ENCODE peak calls at places on chromosomes 12 and 14, in four cellular contexts. One of them, this sample, is unnamed.

GRCh38 chr12:6280672-6281071 is 29.8 kb upstream of the PLEKHG6 start:
- DNase-seq in mesendoderm: no peak
- DNase-seq in transverse colon: no peak
- DNase-seq in Panc1: no peak
- DNase-seq in this sample: no peak

GRCh38 chr12:30792648-30793499 is 38.1 kb upstream of the CAPRIN2 start:
- DNase-seq in mesendoderm: peak; percentile 56
- DNase-seq in Panc1: peak; percentile 83
- DNase-seq in transverse colon: no peak
- DNase-seq in this sample: no peak

GRCh38 chr12:67352682-67353081 is 83.5 kb downstream of the CAND1 start:
- DNase-seq in mesendoderm: no peak
- DNase-seq in transverse colon: no peak
- DNase-seq in Panc1: no peak
- DNase-seq in this sample: no peak

GRCh38 chr14:106586098-106586704 is 1059.8 kb downstream of the TMEM121 start:
- DNase-seq in mesendoderm: no peak
- DNase-seq in Panc1: peak; percentile 18
- DNase-seq in transverse colon: peak; percentile 58
- DNase-seq in this sample: no peak

GRCh38 chr12:43692064-43692463 is 66.5 kb downstream of the PUS7L start:
- DNase-seq in transverse colon: no peak
- DNase-seq in mesendoderm: peak; percentile 45
- DNase-seq in Panc1: no peak
- DNase-seq in this sample: no peak

GRCh38 chr12:26787125-26787495 is 45.9 kb downstream of the ITPR2 start:
- DNase-seq in transverse colon: no peak
- DNase-seq in mesendoderm: peak; percentile 39
- DNase-seq in Panc1: no peak
- DNase-seq in this sample: peak; percentile 11

GRCh38 chr12:56836800-56837663 is 73.9 kb downstream of the HSD17B6 start:
- DNase-seq in transverse colon: no peak
- DNase-seq in mesendoderm: no peak
- DNase-seq in Panc1: no peak
- DNase-seq in this sample: no peak

GRCh38 chr12:4478933-4479332 is 33.3 kb upstream of the FGF6 start:
- DNase-seq in mesendoderm: peak; percentile 6
- DNase-seq in transverse colon: no peak
- DNase-seq in Panc1: no peak
- DNase-seq in this sample: no peak

GRCh38 chr12:20369164-20370000 is 1.0 kb downstream of the PDE3A start:
- DNase-seq in Panc1: no peak
- DNase-seq in mesendoderm: peak; percentile 78
- DNase-seq in transverse colon: peak; percentile 84
- DNase-seq in this sample: peak; percentile 81

GRCh38 chr14:22588419-22589095 is 467 bp downstream of the DAD1 start:
- DNase-seq in transverse colon: no peak
- DNase-seq in mesendoderm: no peak
- DNase-seq in Panc1: no peak
- DNase-seq in this sample: no peak

GRCh38 chr12:32761716-32762115 is 6.0 kb upstream of the YARS2 start:
- DNase-seq in Panc1: no peak
- DNase-seq in transverse colon: no peak
- DNase-seq in mesendoderm: no peak
- DNase-seq in this sample: no peak

GRCh38 chr12:16027012-16027411 is 115.9 kb downstream of the DERA start:
- DNase-seq in Panc1: no peak
- DNase-seq in mesendoderm: no peak
- DNase-seq in transverse colon: no peak
- DNase-seq in this sample: no peak

GRCh38 chr12:32605326-32606095 is 73.6 kb upstream of the DNM1L start:
- DNase-seq in Panc1: no peak
- DNase-seq in transverse colon: no peak
- DNase-seq in mesendoderm: peak; percentile 38
- DNase-seq in this sample: peak; percentile 13

GRCh38 chr14:93964820-93965286 is 11.5 kb downstream of the ASB2 start:
- DNase-seq in mesendoderm: no peak
- DNase-seq in Panc1: no peak
- DNase-seq in transverse colon: no peak
- DNase-seq in this sample: no peak

GRCh38 chr14:88590173-88590572 is 27.3 kb downstream of the ZC3H14 start:
- DNase-seq in Panc1: no peak
- DNase-seq in transverse colon: no peak
- DNase-seq in mesendoderm: no peak
- DNase-seq in this sample: no peak

GRCh38 chr12:19035552-19035951 is 94.0 kb upstream of the PLEKHA5 start:
- DNase-seq in transverse colon: no peak
- DNase-seq in mesendoderm: no peak
- DNase-seq in Panc1: no peak
- DNase-seq in this sample: no peak

GRCh38 chr12:49776413-49776812 is 35.1 kb downstream of the TMBIM6 start:
- DNase-seq in Panc1: peak; percentile 64
- DNase-seq in transverse colon: peak; percentile 59
- DNase-seq in mesendoderm: peak; percentile 87
- DNase-seq in this sample: peak; percentile 85

GRCh38 chr12:13173537-13173936 is 23.0 kb upstream of the EMP1 start:
- DNase-seq in transverse colon: peak; percentile 41
- DNase-seq in Panc1: no peak
- DNase-seq in mesendoderm: peak; percentile 65
- DNase-seq in this sample: peak; percentile 80

GRCh38 chr12:46089414-46090162 is 99.2 kb upstream of the SCAF11 start:
- DNase-seq in transverse colon: no peak
- DNase-seq in mesendoderm: no peak
- DNase-seq in Panc1: no peak
- DNase-seq in this sample: no peak

GRCh38 chr14:62378057-62378456 is 615.8 kb downstream of the SNAPC1 start:
- DNase-seq in Panc1: no peak
- DNase-seq in transverse colon: no peak
- DNase-seq in mesendoderm: no peak
- DNase-seq in this sample: no peak

GRCh38 chr14:85250369-85250768 is 279.6 kb upstream of the FLRT2 start:
- DNase-seq in Panc1: no peak
- DNase-seq in transverse colon: no peak
- DNase-seq in mesendoderm: peak; percentile 90
- DNase-seq in this sample: peak; percentile 48

GRCh38 chr14:80645667-80646413 is 295.7 kb downstream of the CEP128 start:
- DNase-seq in Panc1: no peak
- DNase-seq in mesendoderm: no peak
- DNase-seq in transverse colon: no peak
- DNase-seq in this sample: no peak

GRCh38 chr14:32211068-32211404 is 8.0 kb upstream of the RNU6-8 start:
- DNase-seq in transverse colon: no peak
- DNase-seq in Panc1: no peak
- DNase-seq in mesendoderm: no peak
- DNase-seq in this sample: no peak

GRCh38 chr12:99498756-99499155 is 148.8 kb upstream of the GARIN6 start:
- DNase-seq in Panc1: no peak
- DNase-seq in mesendoderm: peak; percentile 94
- DNase-seq in transverse colon: no peak
- DNase-seq in this sample: no peak

GRCh38 chr12:8513203-8513602 is at the start of gene CLEC4D:
- DNase-seq in transverse colon: no peak
- DNase-seq in mesendoderm: no peak
- DNase-seq in Panc1: no peak
- DNase-seq in this sample: no peak
- H3K4me1 ChIP-seq in transverse colon: no peaks in the 10 kb centered on the region
- H3K4me1 ChIP-seq in mesendoderm: peaks cover 4% of the 10 kb centered on the region
- H3K4me1 ChIP-seq in Panc1: no peaks in the 10 kb centered on the region
- H3K4me1 ChIP-seq in this sample: no peaks in the 10 kb centered on the region

GRCh38 chr12:53622724-53623123 is 3.5 kb downstream of the ATF7 start:
- DNase-seq in transverse colon: no peak
- DNase-seq in mesendoderm: no peak
- DNase-seq in Panc1: no peak
- DNase-seq in this sample: no peak

GRCh38 chr12:53623986-53624385 is 2.2 kb downstream of the ATF7 start:
- DNase-seq in Panc1: no peak
- DNase-seq in mesendoderm: no peak
- DNase-seq in transverse colon: no peak
- DNase-seq in this sample: no peak

GRCh38 chr12:53624956-53625355 is 1.2 kb downstream of the ATF7 start:
- DNase-seq in mesendoderm: no peak
- DNase-seq in transverse colon: no peak
- DNase-seq in Panc1: no peak
- DNase-seq in this sample: no peak

GRCh38 chr12:53624453-53624852 is 1.7 kb downstream of the ATF7 start:
- DNase-seq in mesendoderm: no peak
- DNase-seq in transverse colon: no peak
- DNase-seq in Panc1: no peak
- DNase-seq in this sample: peak; percentile 10

DNA sequence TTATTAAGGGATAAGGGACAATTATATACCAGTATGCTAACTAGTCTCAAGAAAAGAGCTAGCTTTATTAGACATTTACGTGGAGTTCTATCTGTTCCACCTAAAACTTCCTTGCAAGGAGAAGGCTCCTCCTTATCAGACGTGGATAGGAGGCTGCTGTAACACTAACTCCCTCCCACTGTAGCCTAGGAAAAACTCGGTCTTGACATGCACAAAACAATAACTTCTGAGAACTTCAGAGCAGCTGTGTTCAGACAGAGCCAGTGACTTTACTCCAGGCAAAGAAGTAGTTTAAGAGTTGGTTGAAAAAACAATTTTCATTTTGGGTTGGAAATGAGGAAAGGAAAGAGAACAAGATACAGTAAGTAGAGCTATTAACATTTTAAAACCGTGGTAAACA is 2.7 kb downstream of the ATF7 start:
- DNase-seq in transverse colon: no peak
- DNase-seq in mesendoderm: no peak
- DNase-seq in Panc1: no peak
- DNase-seq in this sample: peak; percentile 46
- H3K4me3 ChIP-seq in transverse colon: no peak overlapping the region
- H3K4me3 ChIP-seq in mesendoderm: no peak overlapping the region
- H3K4me3 ChIP-seq in Panc1: peak overlapping the region; percentile 78
- H3K4me3 ChIP-seq in this sample: peak overlapping the region; percentile 43

DNA sequence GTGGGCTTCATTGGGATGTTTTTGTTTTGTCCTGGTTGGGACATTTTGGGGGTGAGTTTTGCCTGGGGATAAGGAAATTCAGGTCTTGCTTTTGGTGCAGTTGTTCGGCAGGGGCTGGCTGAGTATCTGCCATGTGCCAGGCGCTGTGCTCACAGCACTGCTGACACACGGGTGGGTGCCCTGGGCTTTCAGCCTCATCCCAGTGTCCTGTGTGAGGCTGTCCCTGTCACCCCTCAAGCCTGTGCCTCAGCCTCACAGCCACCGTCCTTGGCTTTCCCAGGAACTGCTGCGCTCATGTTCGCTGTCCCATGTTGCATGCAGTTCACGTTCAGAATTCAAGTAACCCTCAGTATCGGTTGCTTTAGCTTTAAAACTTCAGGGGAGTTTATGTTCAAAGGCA is 24.9 kb downstream of the XRCC3 start:
- DNase-seq in mesendoderm: no peak
- DNase-seq in transverse colon: no peak
- DNase-seq in Panc1: no peak
- DNase-seq in this sample: no peak
- H3K4me1 ChIP-seq in mesendoderm: no peaks in the 10 kb centered on the region
- H3K4me1 ChIP-seq in transverse colon: peaks cover 12% of the 10 kb centered on the region
- H3K4me1 ChIP-seq in Panc1: peaks cover 1% of the 10 kb centered on the region
- H3K4me1 ChIP-seq in this sample: peaks cover under 1% of the 10 kb centered on the region

GRCh38 chr12:1829306-1829900 is 9.0 kb downstream of the LRTM2 start:
- DNase-seq in transverse colon: no peak
- DNase-seq in Panc1: no peak
- DNase-seq in mesendoderm: no peak
- DNase-seq in this sample: no peak

GRCh38 chr12:1830981-1831930 is 10.9 kb downstream of the LRTM2 start:
- DNase-seq in Panc1: no peak
- DNase-seq in mesendoderm: peak; percentile 86
- DNase-seq in transverse colon: peak; percentile 43
- DNase-seq in this sample: peak; percentile 93

GRCh38 chr12:1827806-1828805 is 7.7 kb downstream of the LRTM2 start:
- DNase-seq in transverse colon: no peak
- DNase-seq in Panc1: no peak
- DNase-seq in mesendoderm: no peak
- DNase-seq in this sample: no peak

GRCh38 chr12:1828863-1829262 is 8.5 kb downstream of the LRTM2 start:
- DNase-seq in mesendoderm: no peak
- DNase-seq in transverse colon: no peak
- DNase-seq in Panc1: no peak
- DNase-seq in this sample: no peak

DNA sequence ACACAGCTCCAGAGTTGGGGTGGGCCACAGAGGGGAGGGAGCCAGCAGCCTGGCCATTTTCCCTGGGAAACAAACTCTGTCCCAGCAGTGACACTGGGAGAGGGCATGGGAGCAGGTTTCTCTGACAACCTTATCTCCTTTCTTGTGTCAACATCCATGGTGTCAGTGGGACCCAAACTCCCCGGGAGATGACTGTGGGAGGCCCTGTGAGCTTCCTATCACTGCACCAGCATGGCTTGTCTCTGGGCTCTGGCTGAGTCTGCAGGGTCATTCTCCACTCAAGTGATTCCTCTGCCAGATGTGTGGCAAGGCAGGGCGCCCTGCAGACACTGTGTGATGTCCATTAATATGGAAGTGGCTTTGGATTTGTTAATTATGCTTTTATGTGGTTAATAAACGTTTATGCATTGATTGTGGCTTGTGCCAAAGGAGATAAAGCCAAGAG is 10.1 kb downstream of the LRTM2 start:
- DNase-seq in mesendoderm: no peak
- DNase-seq in Panc1: no peak
- DNase-seq in transverse colon: no peak
- DNase-seq in this sample: no peak
- H3K4me3 ChIP-seq in mesendoderm: no peak overlapping the region
- H3K4me3 ChIP-seq in Panc1: no peak overlapping the region
- H3K4me3 ChIP-seq in transverse colon: no peak overlapping the region
- H3K4me3 ChIP-seq in this sample: no peak overlapping the region

This sample was measured in hepatocyte.